ENCODE peak calls at places on chromosomes 5 and 9, in six cellular contexts. V, A, P, M, I and G are unnamed samples.

GRCh38 chr9:101443358-101443757 is 7.8 kb upstream of the ALDOB start:
- DNase-seq in P (no peak), V (no peak), I (no peak), A (no peak), M (no peak), G (no peak)

GRCh38 chr9:109120204-109120789 is 550 bp upstream of the TMEM245 start:
- DNase-seq in M (no peak), P (no peak), V (no peak), A (no peak), I (no peak), G (no peak)

GRCh38 chr5:57653636-57654290 is 171.2 kb upstream of the ACTBL2 start:
- DNase-seq in P (no peak), M (no peak), I (no peak), V (no peak), A (no peak), G (no peak)

GRCh38 chr5:96999856-97000255 is 64.0 kb downstream of the LNPEP start:
- DNase-seq in P (no peak), I (no peak), A (no peak), V (no peak), M (no peak), G (no peak)

GRCh38 chr9:83199240-83199639 is 136.3 kb upstream of the RASEF start:
- DNase-seq in I (peak), P (no peak), A (peak), M (peak), V (peak), G (no peak)

GRCh38 chr5:78813906-78814518 is 165.4 kb upstream of the LHFPL2 start:
- DNase-seq in V (no peak), I (no peak), M (no peak), P (no peak), A (no peak), G (no peak)

GRCh38 chr5:170254056-170254455 is 21.3 kb downstream of the C5orf58 start:
- DNase-seq in V (no peak), P (no peak), M (no peak), I (peak), A (no peak), G (peak)

GRCh38 chr5:176534640-176535039 is 2.6 kb downstream of the RNF44 start:
- DNase-seq in M (no peak), P (no peak), V (no peak), I (no peak), A (no peak), G (no peak)

GRCh38 chr5:95087819-95088317 is 197.0 kb downstream of the MCTP1 start:
- DNase-seq in A (peak), I (no peak), M (no peak), V (no peak), P (no peak), G (no peak)

GRCh38 chr9:86406366-86406765 is 52.2 kb upstream of the TUT7 start:
- DNase-seq in P (no peak), A (peak), I (no peak), V (no peak), M (no peak), G (no peak)

GRCh38 chr5:165996484-165996883 is 2295.0 kb upstream of the WWC1 start:
- DNase-seq in P (no peak), A (no peak), I (no peak), V (no peak), M (no peak), G (no peak)

GRCh38 chr5:173094012-173094661 is 38.0 kb downstream of the CREBRF start:
- DNase-seq in V (no peak), M (no peak), P (no peak), I (no peak), A (peak), G (no peak)

GRCh38 chr5:43193171-43193951 is 1.3 kb downstream of the NIM1K start:
- DNase-seq in M (peak), V (peak), I (peak), P (no peak), A (peak), G (peak)

GRCh38 chr5:65570598-65571226 is 7.6 kb downstream of the PPWD1 start:
- DNase-seq in P (no peak), I (no peak), V (no peak), M (no peak), A (no peak), G (no peak)

GRCh38 chr9:134628354-134628736 is 13.3 kb upstream of the COL5A1 start:
- DNase-seq in M (no peak), P (peak), V (no peak), I (no peak), A (no peak), G (no peak)

GRCh38 chr5:139774980-139775654 is 20.5 kb upstream of the PSD2 start:
- DNase-seq in I (no peak), M (peak), V (peak), P (peak), A (peak), G (peak)

GRCh38 chr9:128091571-128091970 is 23.5 kb downstream of the SLC25A25 start:
- DNase-seq in V (peak), I (no peak), P (no peak), A (no peak), M (no peak), G (no peak)

GRCh38 chr9:120574473-120574872 is 5.5 kb downstream of the CDK5RAP2 start:
- DNase-seq in P (no peak), V (no peak), M (no peak), A (no peak), I (peak), G (no peak)

GRCh38 chr5:165184183-165184582 is 1678.8 kb downstream of the MAT2B start:
- DNase-seq in V (no peak), A (no peak), P (no peak), I (no peak), M (no peak), G (no peak)

GRCh38 chr5:114055318-114055788 is 306.5 kb upstream of the KCNN2 start:
- DNase-seq in I (no peak), P (no peak), A (peak), M (peak), V (no peak), G (no peak)

GRCh38 chr5:3320317-3320865 is 275.2 kb upstream of the IRX1 start:
- DNase-seq in A (peak), M (no peak), P (no peak), V (no peak), I (no peak), G (no peak)

GRCh38 chr9:14924821-14925220 is 14.6 kb upstream of the FREM1 start:
- DNase-seq in P (no peak), A (peak), M (no peak), I (peak), V (no peak), G (no peak)

GRCh38 chr5:172534229-172535169 is 80.2 kb upstream of the SH3PXD2B start:
- DNase-seq in P (no peak), M (no peak), A (no peak), I (peak), V (no peak), G (no peak)

GRCh38 chr5:150144211-150144801 is 11.3 kb downstream of the PDGFRB start:
- DNase-seq in V (no peak), M (no peak), A (peak), I (no peak), P (no peak), G (no peak)

GRCh38 chr5:150174285-150174684 is 7.7 kb downstream of the CDX1 start:
- DNase-seq in V (no peak), I (no peak), P (no peak), A (no peak), M (no peak), G (no peak)

GRCh38 chr9:78130004-78130403 is 98.4 kb upstream of the GNAQ start:
- DNase-seq in I (peak), P (peak), M (peak), V (peak), A (peak), G (no peak)

GRCh38 chr5:142697356-142697807 is 11.5 kb upstream of the FGF1 start:
- DNase-seq in V (peak), A (peak), M (no peak), P (no peak), I (no peak), G (no peak)

GRCh38 chr9:32703635-32704034 is 68.2 kb upstream of the TAF1L start:
- DNase-seq in M (peak), I (no peak), V (peak), A (no peak), P (peak), G (no peak)

GRCh38 chr9:128122809-128123175 is 4.7 kb downstream of the PTGES2 start:
- DNase-seq in I (no peak), M (no peak), P (no peak), A (no peak), V (no peak), G (no peak)

GRCh38 chr9:137278061-137278912 is 761 bp downstream of the TOR4A start:
- DNase-seq in I (no peak), V (peak), P (no peak), M (no peak), A (no peak), G (no peak)

GRCh38 chr9:20771721-20772120 is 87.7 kb downstream of the FOCAD start:
- DNase-seq in V (no peak), M (no peak), A (no peak), P (no peak), I (no peak), G (no peak)

GRCh38 chr5:444226-444625 is 1.2 kb downstream of the EXOC3 start:
- DNase-seq in P (no peak), I (no peak), A (no peak), V (no peak), M (no peak), G (no peak)

GRCh38 chr5:85602843-85603242 is 1014.9 kb upstream of the COX7C start:
- DNase-seq in M (no peak), A (no peak), V (no peak), I (no peak), P (no peak), G (no peak)